ENCODE peak calls at places on chromosomes 12 and 14, in ten cellular contexts. One of them, this sample, is unnamed.

GRCh38 chr12:95724767-95725166 is 65.8 kb downstream of the NTN4 start:
- DNase-seq in fibroblast of pulmonary artery: no peak
- DNase-seq in tibial artery: no peak
- DNase-seq in CD8-positive, alpha-beta T cell: no peak
- DNase-seq in lower leg skin: no peak
- DNase-seq in GM23338: no peak
- DNase-seq in endothelial cell of umbilical vein: no peak
- DNase-seq in natural killer cell: no peak
- DNase-seq in BJ: no peak
- DNase-seq in GM10248: no peak
- DNase-seq in this sample: no peak

GRCh38 chr14:53542692-53543091 is 389.6 kb upstream of the DDHD1 start:
- DNase-seq in tibial artery: no peak
- DNase-seq in fibroblast of pulmonary artery: peak
- DNase-seq in BJ: no peak
- DNase-seq in natural killer cell: no peak
- DNase-seq in GM10248: no peak
- DNase-seq in endothelial cell of umbilical vein: peak
- DNase-seq in GM23338: no peak
- DNase-seq in CD8-positive, alpha-beta T cell: no peak
- DNase-seq in lower leg skin: no peak
- DNase-seq in this sample: peak

GRCh38 chr12:29710104-29710503 is 73.6 kb downstream of the TMTC1 start:
- DNase-seq in endothelial cell of umbilical vein: no peak
- DNase-seq in CD8-positive, alpha-beta T cell: no peak
- DNase-seq in natural killer cell: no peak
- DNase-seq in GM23338: peak
- DNase-seq in lower leg skin: no peak
- DNase-seq in fibroblast of pulmonary artery: peak
- DNase-seq in tibial artery: no peak
- DNase-seq in GM10248: no peak
- DNase-seq in BJ: no peak
- DNase-seq in this sample: no peak

GRCh38 chr12:100267603-100268281 is 765 bp downstream of the SCYL2 start:
- DNase-seq in fibroblast of pulmonary artery: peak
- DNase-seq in natural killer cell: no peak
- DNase-seq in GM23338: peak
- DNase-seq in CD8-positive, alpha-beta T cell: no peak
- DNase-seq in BJ: peak
- DNase-seq in lower leg skin: no peak
- DNase-seq in endothelial cell of umbilical vein: peak
- DNase-seq in tibial artery: no peak
- DNase-seq in GM10248: no peak
- DNase-seq in this sample: no peak

GRCh38 chr14:105087963-105088811 is 23.0 kb upstream of the GPR132 start:
- DNase-seq in CD8-positive, alpha-beta T cell: no peak
- DNase-seq in lower leg skin: peak
- DNase-seq in GM23338: peak
- DNase-seq in BJ: peak
- DNase-seq in natural killer cell: no peak
- DNase-seq in tibial artery: peak
- DNase-seq in GM10248: no peak
- DNase-seq in fibroblast of pulmonary artery: peak
- DNase-seq in endothelial cell of umbilical vein: no peak
- DNase-seq in this sample: peak

GRCh38 chr14:67357583-67358354 is 1.8 kb downstream of the ATP6V1D start:
- DNase-seq in GM23338: no peak
- DNase-seq in GM10248: no peak
- DNase-seq in fibroblast of pulmonary artery: no peak
- DNase-seq in endothelial cell of umbilical vein: no peak
- DNase-seq in natural killer cell: no peak
- DNase-seq in BJ: no peak
- DNase-seq in CD8-positive, alpha-beta T cell: no peak
- DNase-seq in lower leg skin: no peak
- DNase-seq in tibial artery: no peak
- DNase-seq in this sample: no peak

GRCh38 chr14:24425704-24426103 is 3.8 kb downstream of the CBLN3 start:
- DNase-seq in CD8-positive, alpha-beta T cell: no peak
- DNase-seq in tibial artery: no peak
- DNase-seq in endothelial cell of umbilical vein: peak
- DNase-seq in GM23338: no peak
- DNase-seq in lower leg skin: no peak
- DNase-seq in GM10248: no peak
- DNase-seq in fibroblast of pulmonary artery: peak
- DNase-seq in BJ: no peak
- DNase-seq in natural killer cell: no peak
- DNase-seq in this sample: no peak

GRCh38 chr14:91945776-91946305 is 1.7 kb downstream of the FBLN5 start:
- DNase-seq in natural killer cell: no peak
- DNase-seq in endothelial cell of umbilical vein: peak
- DNase-seq in GM23338: no peak
- DNase-seq in fibroblast of pulmonary artery: no peak
- DNase-seq in BJ: no peak
- DNase-seq in CD8-positive, alpha-beta T cell: no peak
- DNase-seq in lower leg skin: peak
- DNase-seq in GM10248: no peak
- DNase-seq in tibial artery: no peak
- DNase-seq in this sample: no peak

GRCh38 chr12:117472983-117473382 is 111.6 kb upstream of the NOS1 start:
- DNase-seq in lower leg skin: no peak
- DNase-seq in CD8-positive, alpha-beta T cell: no peak
- DNase-seq in GM23338: peak
- DNase-seq in tibial artery: no peak
- DNase-seq in natural killer cell: no peak
- DNase-seq in BJ: no peak
- DNase-seq in GM10248: no peak
- DNase-seq in fibroblast of pulmonary artery: no peak
- DNase-seq in endothelial cell of umbilical vein: peak
- DNase-seq in this sample: peak

GRCh38 chr12:117468016-117468415 is 106.6 kb upstream of the NOS1 start:
- DNase-seq in GM23338: no peak
- DNase-seq in endothelial cell of umbilical vein: no peak
- DNase-seq in fibroblast of pulmonary artery: no peak
- DNase-seq in BJ: no peak
- DNase-seq in tibial artery: no peak
- DNase-seq in CD8-positive, alpha-beta T cell: no peak
- DNase-seq in lower leg skin: no peak
- DNase-seq in GM10248: no peak
- DNase-seq in natural killer cell: no peak
- DNase-seq in this sample: no peak

GRCh38 chr12:117473856-117474255 is 112.4 kb upstream of the NOS1 start:
- DNase-seq in tibial artery: no peak
- DNase-seq in GM23338: no peak
- DNase-seq in GM10248: no peak
- DNase-seq in fibroblast of pulmonary artery: no peak
- DNase-seq in endothelial cell of umbilical vein: peak
- DNase-seq in lower leg skin: no peak
- DNase-seq in CD8-positive, alpha-beta T cell: no peak
- DNase-seq in natural killer cell: no peak
- DNase-seq in BJ: no peak
- DNase-seq in this sample: no peak

GRCh38 chr12:117469883-117470483 is 108.6 kb upstream of the NOS1 start:
- DNase-seq in GM10248: no peak
- DNase-seq in fibroblast of pulmonary artery: no peak
- DNase-seq in tibial artery: no peak
- DNase-seq in lower leg skin: no peak
- DNase-seq in natural killer cell: no peak
- DNase-seq in CD8-positive, alpha-beta T cell: no peak
- DNase-seq in endothelial cell of umbilical vein: no peak
- DNase-seq in GM23338: no peak
- DNase-seq in BJ: no peak
- DNase-seq in this sample: no peak

GRCh38 chr12:117470804-117471203 is 109.4 kb upstream of the NOS1 start:
- DNase-seq in lower leg skin: no peak
- DNase-seq in natural killer cell: no peak
- DNase-seq in CD8-positive, alpha-beta T cell: no peak
- DNase-seq in GM10248: no peak
- DNase-seq in BJ: no peak
- DNase-seq in endothelial cell of umbilical vein: no peak
- DNase-seq in GM23338: peak
- DNase-seq in tibial artery: no peak
- DNase-seq in fibroblast of pulmonary artery: no peak
- DNase-seq in this sample: no peak
- TF ChIP-seq CTCF in lower leg skin: no peak
- TF ChIP-seq CTCF in natural killer cell: no peak
- TF ChIP-seq CTCF in CD8-positive, alpha-beta T cell: no peak
- TF ChIP-seq CTCF in GM10248: no peak
- TF ChIP-seq CTCF in BJ: peak
- TF ChIP-seq CTCF in endothelial cell of umbilical vein: peak
- TF ChIP-seq CTCF in GM23338: peak
- TF ChIP-seq CTCF in tibial artery: no peak
- TF ChIP-seq CTCF in fibroblast of pulmonary artery: peak
- TF ChIP-seq CTCF in this sample: peak

GRCh38 chr12:109098142-109098652 is 800 bp downstream of the UNG start:
- DNase-seq in tibial artery: peak
- DNase-seq in BJ: no peak
- DNase-seq in GM23338: no peak
- DNase-seq in natural killer cell: no peak
- DNase-seq in GM10248: no peak
- DNase-seq in CD8-positive, alpha-beta T cell: no peak
- DNase-seq in lower leg skin: peak
- DNase-seq in endothelial cell of umbilical vein: no peak
- DNase-seq in fibroblast of pulmonary artery: peak
- DNase-seq in this sample: no peak

GRCh38 chr12:109099426-109100020 is 2.1 kb downstream of the UNG start:
- DNase-seq in fibroblast of pulmonary artery: no peak
- DNase-seq in lower leg skin: peak
- DNase-seq in GM10248: no peak
- DNase-seq in natural killer cell: no peak
- DNase-seq in tibial artery: peak
- DNase-seq in BJ: no peak
- DNase-seq in GM23338: no peak
- DNase-seq in CD8-positive, alpha-beta T cell: no peak
- DNase-seq in endothelial cell of umbilical vein: no peak
- DNase-seq in this sample: no peak

GRCh38 chr12:109097140-109097434 is 310 bp upstream of the UNG start:
- DNase-seq in natural killer cell: no peak
- DNase-seq in GM10248: no peak
- DNase-seq in lower leg skin: no peak
- DNase-seq in GM23338: no peak
- DNase-seq in endothelial cell of umbilical vein: no peak
- DNase-seq in fibroblast of pulmonary artery: no peak
- DNase-seq in tibial artery: no peak
- DNase-seq in BJ: no peak
- DNase-seq in CD8-positive, alpha-beta T cell: no peak
- DNase-seq in this sample: no peak

GRCh38 chr12:109098671-109099070 is 1.3 kb downstream of the UNG start:
- DNase-seq in CD8-positive, alpha-beta T cell: no peak
- DNase-seq in endothelial cell of umbilical vein: no peak
- DNase-seq in tibial artery: peak
- DNase-seq in lower leg skin: no peak
- DNase-seq in natural killer cell: no peak
- DNase-seq in GM10248: no peak
- DNase-seq in fibroblast of pulmonary artery: peak
- DNase-seq in BJ: no peak
- DNase-seq in GM23338: no peak
- DNase-seq in this sample: no peak

DNA sequence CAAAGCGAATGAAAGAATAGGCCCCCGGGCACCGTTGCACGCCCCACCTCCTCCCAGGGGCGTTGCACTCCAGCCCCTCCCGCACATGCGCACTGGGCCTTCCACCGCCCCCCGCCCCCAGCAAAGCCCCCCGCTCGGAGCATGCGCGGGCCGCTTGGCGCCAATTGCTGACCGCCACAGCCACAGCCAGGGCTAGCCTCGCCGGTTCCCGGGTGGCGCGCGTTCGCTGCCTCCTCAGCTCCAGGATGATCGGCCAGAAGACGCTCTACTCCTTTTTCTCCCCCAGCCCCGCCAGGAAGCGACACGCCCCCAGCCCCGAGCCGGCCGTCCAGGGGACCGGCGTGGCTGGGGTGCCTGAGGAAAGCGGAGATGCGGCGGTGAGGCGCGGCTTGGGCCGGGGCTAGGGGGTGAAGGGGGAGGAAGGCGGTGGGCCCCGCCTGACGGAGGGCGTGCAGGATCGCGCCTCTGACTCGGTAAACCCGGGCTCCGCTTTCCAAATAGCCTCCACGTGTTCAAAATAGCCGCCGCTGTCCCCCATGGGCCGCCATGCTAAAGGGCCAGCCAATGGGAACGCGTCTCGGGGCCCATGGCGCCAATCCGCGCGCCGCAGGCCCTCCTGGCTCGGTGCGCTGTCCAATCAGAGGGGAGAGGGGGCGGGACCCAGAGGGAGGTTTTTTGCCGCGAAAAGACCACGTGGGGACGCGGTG is at the start of gene UNG:
- DNase-seq in GM23338: peak
- DNase-seq in tibial artery: peak
- DNase-seq in CD8-positive, alpha-beta T cell: peak
- DNase-seq in natural killer cell: peak
- DNase-seq in GM10248: peak
- DNase-seq in lower leg skin: peak
- DNase-seq in BJ: peak
- DNase-seq in endothelial cell of umbilical vein: peak
- DNase-seq in fibroblast of pulmonary artery: peak
- DNase-seq in this sample: peak
- TF ChIP-seq CTCF in GM23338: no peak
- TF ChIP-seq CTCF in tibial artery: peak
- TF ChIP-seq CTCF in CD8-positive, alpha-beta T cell: no peak
- TF ChIP-seq CTCF in natural killer cell: no peak
- TF ChIP-seq CTCF in GM10248: no peak
- TF ChIP-seq CTCF in lower leg skin: no peak
- TF ChIP-seq CTCF in BJ: no peak
- TF ChIP-seq CTCF in endothelial cell of umbilical vein: no peak
- TF ChIP-seq CTCF in fibroblast of pulmonary artery: no peak
- TF ChIP-seq CTCF in this sample: no peak

DNA sequence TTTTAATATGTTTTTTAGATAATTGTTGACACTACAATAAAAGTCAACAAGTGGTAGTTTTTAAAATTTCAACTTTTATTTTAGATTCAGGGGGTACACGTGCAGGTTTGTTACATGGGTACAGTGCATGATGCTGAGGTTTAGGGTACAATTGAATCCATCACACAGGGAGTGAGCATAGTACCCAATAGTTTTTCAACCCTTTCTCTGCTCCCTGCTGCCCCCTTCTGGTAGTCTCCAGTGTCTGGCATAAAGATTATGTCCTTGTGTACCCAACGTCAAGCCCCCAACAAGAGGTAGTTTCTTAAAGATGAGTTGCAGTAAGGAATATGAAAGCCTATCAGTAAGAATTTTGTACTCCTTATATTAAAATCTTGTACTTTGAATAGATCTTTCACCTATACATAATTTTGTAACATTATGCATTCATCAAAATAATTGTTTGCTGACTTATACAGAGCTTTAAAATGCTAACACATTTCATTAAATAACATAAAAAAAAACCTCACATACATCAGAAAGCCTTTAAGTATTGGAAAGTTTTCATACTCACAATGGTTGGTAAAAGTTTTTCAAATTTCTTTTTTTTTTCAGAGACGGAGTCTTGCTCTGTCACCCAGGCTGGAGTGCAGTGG is 5.4 kb upstream of the RALGAPA1 start:
- DNase-seq in GM23338: peak
- DNase-seq in CD8-positive, alpha-beta T cell: peak
- DNase-seq in fibroblast of pulmonary artery: peak
- DNase-seq in GM10248: peak
- DNase-seq in BJ: no peak
- DNase-seq in tibial artery: no peak
- DNase-seq in endothelial cell of umbilical vein: peak
- DNase-seq in lower leg skin: no peak
- DNase-seq in natural killer cell: peak
- DNase-seq in this sample: peak
- TF ChIP-seq CTCF in GM23338: peak
- TF ChIP-seq CTCF in CD8-positive, alpha-beta T cell: peak
- TF ChIP-seq CTCF in fibroblast of pulmonary artery: peak
- TF ChIP-seq CTCF in GM10248: peak
- TF ChIP-seq CTCF in BJ: peak
- TF ChIP-seq CTCF in tibial artery: peak
- TF ChIP-seq CTCF in endothelial cell of umbilical vein: peak
- TF ChIP-seq CTCF in lower leg skin: no peak
- TF ChIP-seq CTCF in natural killer cell: peak
- TF ChIP-seq CTCF in this sample: peak

GRCh38 chr14:102923920-102924486 is 1.5 kb downstream of the AMN start:
- DNase-seq in fibroblast of pulmonary artery: no peak
- DNase-seq in lower leg skin: no peak
- DNase-seq in GM23338: no peak
- DNase-seq in BJ: no peak
- DNase-seq in GM10248: no peak
- DNase-seq in CD8-positive, alpha-beta T cell: no peak
- DNase-seq in tibial artery: no peak
- DNase-seq in endothelial cell of umbilical vein: no peak
- DNase-seq in natural killer cell: no peak
- DNase-seq in this sample: no peak

GRCh38 chr14:102926104-102926503 is 3.6 kb downstream of the AMN start:
- DNase-seq in lower leg skin: no peak
- DNase-seq in CD8-positive, alpha-beta T cell: no peak
- DNase-seq in fibroblast of pulmonary artery: no peak
- DNase-seq in natural killer cell: no peak
- DNase-seq in endothelial cell of umbilical vein: no peak
- DNase-seq in GM23338: no peak
- DNase-seq in GM10248: no peak
- DNase-seq in BJ: no peak
- DNase-seq in tibial artery: no peak
- DNase-seq in this sample: no peak

GRCh38 chr14:102923201-102923919 is 897 bp downstream of the AMN start:
- DNase-seq in fibroblast of pulmonary artery: no peak
- DNase-seq in natural killer cell: no peak
- DNase-seq in tibial artery: no peak
- DNase-seq in GM10248: no peak
- DNase-seq in GM23338: peak
- DNase-seq in BJ: no peak
- DNase-seq in lower leg skin: no peak
- DNase-seq in CD8-positive, alpha-beta T cell: no peak
- DNase-seq in endothelial cell of umbilical vein: no peak
- DNase-seq in this sample: no peak

GRCh38 chr14:102925646-102926045 is 3.2 kb downstream of the AMN start:
- DNase-seq in fibroblast of pulmonary artery: no peak
- DNase-seq in BJ: no peak
- DNase-seq in tibial artery: no peak
- DNase-seq in GM10248: no peak
- DNase-seq in GM23338: no peak
- DNase-seq in lower leg skin: no peak
- DNase-seq in natural killer cell: no peak
- DNase-seq in endothelial cell of umbilical vein: no peak
- DNase-seq in CD8-positive, alpha-beta T cell: no peak
- DNase-seq in this sample: no peak

DNA sequence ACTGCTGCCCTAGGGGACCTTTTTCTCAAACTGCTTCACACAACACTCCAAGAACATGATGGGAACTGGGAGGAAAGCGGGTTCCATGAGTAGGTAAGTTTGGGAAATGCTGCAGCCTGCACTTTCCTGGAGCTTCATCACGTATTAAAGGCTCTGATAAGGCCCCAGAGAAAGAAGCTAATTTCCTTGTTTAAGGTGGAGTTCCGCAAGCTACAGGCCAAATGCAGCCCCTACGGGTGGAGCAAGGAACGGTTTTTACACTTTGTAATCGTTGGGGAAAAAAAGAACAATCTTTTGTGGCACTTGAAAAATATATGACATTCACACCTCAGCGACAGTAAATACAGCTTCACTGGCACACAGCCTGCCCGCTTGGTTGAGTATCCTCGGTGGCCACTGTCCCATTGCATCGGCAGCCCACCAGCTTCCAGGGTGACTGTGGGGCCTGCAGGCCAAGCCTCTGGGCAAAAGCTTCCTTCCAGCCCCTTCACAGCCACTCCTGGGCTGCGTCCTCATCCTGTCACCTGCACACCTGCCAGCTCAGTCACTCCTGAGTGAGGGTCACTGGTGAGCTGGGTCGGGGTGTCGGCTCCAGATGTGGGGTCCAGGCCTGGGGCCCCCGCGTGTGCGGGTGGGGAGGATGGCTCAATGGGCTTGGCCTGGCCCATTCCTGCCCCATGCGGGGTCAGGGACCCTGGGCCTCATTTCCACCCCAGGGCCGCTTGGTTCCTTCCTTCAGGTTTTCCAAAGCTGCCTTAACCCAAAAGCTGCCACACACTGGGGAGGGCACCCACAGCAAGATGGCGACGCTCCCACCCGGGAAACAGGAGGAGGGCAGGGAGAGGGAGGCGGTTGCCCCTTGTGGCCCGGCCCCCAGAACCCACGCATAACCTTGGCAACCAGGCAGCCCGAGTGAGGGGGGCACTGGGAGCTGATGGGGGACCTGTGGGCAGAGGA is 2.4 kb downstream of the AMN start:
- DNase-seq in natural killer cell: no peak
- DNase-seq in tibial artery: no peak
- DNase-seq in lower leg skin: no peak
- DNase-seq in GM23338: peak
- DNase-seq in BJ: no peak
- DNase-seq in fibroblast of pulmonary artery: no peak
- DNase-seq in CD8-positive, alpha-beta T cell: no peak
- DNase-seq in endothelial cell of umbilical vein: no peak
- DNase-seq in GM10248: no peak
- DNase-seq in this sample: no peak
- TF ChIP-seq CTCF in natural killer cell: no peak
- TF ChIP-seq CTCF in tibial artery: no peak
- TF ChIP-seq CTCF in lower leg skin: no peak
- TF ChIP-seq CTCF in GM23338: peak
- TF ChIP-seq CTCF in BJ: no peak
- TF ChIP-seq CTCF in fibroblast of pulmonary artery: peak
- TF ChIP-seq CTCF in CD8-positive, alpha-beta T cell: no peak
- TF ChIP-seq CTCF in endothelial cell of umbilical vein: no peak
- TF ChIP-seq CTCF in GM10248: no peak
- TF ChIP-seq CTCF in this sample: no peak

This sample was measured in Calu3.